ENCODE peak calls at places on chromosomes 13 and 19, in five cellular contexts. V, P, E, R and M are unnamed samples.

GRCh38 chr19:10219678-10220077 is 11.5 kb downstream of the S1PR2 start:
- DNase-seq in V (no peak), P (no peak), R (no peak), E (no peak), M (no peak)

GRCh38 chr13:25371608-25372274 is at the start of gene ATP8A2:
- DNase-seq in P (no peak), V (no peak), E (no peak), R (no peak), M (no peak)

GRCh38 chr19:7916908-7917291 is 2.3 kb downstream of the TGFBR3L start:
- DNase-seq in E (no peak), R (no peak), P (no peak), V (no peak), M (no peak)

GRCh38 chr19:58399903-58400637 is 4.6 kb downstream of the RNF225 start:
- DNase-seq in E (no peak), V (no peak), R (no peak), P (no peak), M (no peak)

GRCh38 chr19:6465663-6466062 is 1.6 kb downstream of the CRB3 start:
- DNase-seq in R (no peak), V (no peak), P (no peak), E (no peak), M (no peak)

GRCh38 chr19:45428385-45429231 is 4.9 kb upstream of the ERCC1 start:
- DNase-seq in P (peak), R (no peak), V (no peak), E (peak), M (no peak)

GRCh38 chr19:34428549-34429285 is 536 bp downstream of the UBA2 start:
- DNase-seq in P (peak), V (peak), E (peak), R (peak), M (no peak)

GRCh38 chr13:89307278-89307677 is 1636.1 kb downstream of the SLITRK5 start:
- DNase-seq in E (no peak), R (no peak), V (no peak), P (no peak), M (no peak)

GRCh38 chr19:33472696-33473624 is 48.6 kb downstream of the PEPD start:
- DNase-seq in P (peak), R (peak), V (no peak), E (no peak), M (peak)

GRCh38 chr19:15330801-15331418 is 1.4 kb downstream of the BRD4 start:
- DNase-seq in E (no peak), V (no peak), R (peak), P (peak), M (no peak)

GRCh38 chr13:89878904-89879303 is 1468.6 kb upstream of the MIR17HG start:
- DNase-seq in R (no peak), V (no peak), P (no peak), E (no peak), M (no peak)

GRCh38 chr19:10554760-10555612 is 10.8 kb downstream of the KRI1 start:
- DNase-seq in P (no peak), R (no peak), V (no peak), E (no peak), M (no peak)

GRCh38 chr19:37467608-37468090 is 405 bp upstream of the ZNF569 start:
- DNase-seq in E (no peak), R (no peak), V (no peak), P (no peak), M (no peak)

GRCh38 chr13:41811588-41812021 is 149.3 kb downstream of the VWA8 start:
- DNase-seq in E (no peak), P (no peak), R (no peak), V (no peak), M (no peak)

GRCh38 chr19:22144394-22144793 is 52.4 kb downstream of the ZNF676 start:
- DNase-seq in E (no peak), P (no peak), V (no peak), R (no peak), M (no peak)

GRCh38 chr19:10760268-10760944 is 42.5 kb downstream of the DNM2 start:
- DNase-seq in V (no peak), P (no peak), R (peak), E (no peak), M (no peak)

GRCh38 chr13:60260440-60260839 is 96.7 kb upstream of the DIAPH3 start:
- DNase-seq in R (no peak), P (no peak), V (no peak), E (no peak), M (no peak)

GRCh38 chr19:44142014-44142523 is 715 bp downstream of the ZNF234 start:
- DNase-seq in R (no peak), P (peak), V (no peak), E (peak), M (no peak)

GRCh38 chr13:21673592-21674270 is 2.9 kb downstream of the FGF9 start:
- DNase-seq in P (peak), V (no peak), R (peak), E (peak), M (no peak)

GRCh38 chr19:13621413-13621812 is 115.1 kb upstream of the CACNA1A start:
- DNase-seq in P (no peak), V (no peak), R (no peak), E (no peak), M (no peak)

GRCh38 chr19:53503126-53503525 is 34.8 kb upstream of the ZNF331 start:
- DNase-seq in R (no peak), P (no peak), E (no peak), V (no peak), M (no peak)

GRCh38 chr19:35078807-35079206 is 36.8 kb upstream of the FXYD3 start:
- DNase-seq in P (no peak), E (no peak), R (no peak), V (no peak), M (no peak)

GRCh38 chr13:30333601-30334000 is 26.2 kb upstream of the KATNAL1 start:
- DNase-seq in E (no peak), R (no peak), V (no peak), P (no peak), M (no peak)

GRCh38 chr19:55383789-55384575 is at the start of gene TMEM238:
- DNase-seq in P (peak), R (peak), E (peak), V (no peak), M (peak)
- TF ChIP-seq POLR2A in P (no peak), R (peak), E (no peak), V (no peak), M (no peak)

DNA sequence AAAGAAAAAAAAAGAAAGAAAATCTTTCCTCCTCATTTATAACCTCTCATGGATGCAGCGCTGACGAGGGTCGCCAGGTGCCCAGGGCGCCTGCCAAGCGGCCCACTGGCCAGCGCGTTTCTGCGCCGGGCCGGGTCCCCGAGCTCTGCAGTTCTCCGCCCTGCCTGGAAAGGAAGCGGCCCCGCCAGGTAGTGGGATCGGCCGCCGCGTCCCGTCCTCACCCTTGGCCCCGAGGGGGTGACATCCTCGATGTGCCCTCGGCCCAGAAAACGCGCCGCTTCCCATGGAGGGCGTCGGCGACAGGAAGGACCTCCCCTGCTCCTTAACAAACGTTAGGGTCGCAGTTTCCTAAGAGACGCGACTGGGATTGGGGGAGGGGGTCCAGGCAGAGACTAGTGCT is 56.9 kb downstream of the ZNF726 start:
- DNase-seq in R (no peak), P (no peak), V (no peak), E (no peak), M (no peak)
- TF ChIP-seq CTCF in R (no peak), P (no peak), V (no peak), E (no peak), M (no peak)

GRCh38 chr13:52452470-52452869 is 2.0 kb upstream of the VPS36 start:
- DNase-seq in V (no peak), E (no peak), R (no peak), P (no peak), M (no peak)

GRCh38 chr13:52454459-52454824 is 836 bp upstream of the CKAP2 start:
- DNase-seq in V (no peak), R (peak), E (no peak), P (peak), M (no peak)

GRCh38 chr13:52450793-52451116 is 321 bp upstream of the VPS36 start:
- DNase-seq in P (no peak), V (no peak), R (no peak), E (no peak), M (no peak)

GRCh38 chr13:52455677-52456041 is 381 bp downstream of the CKAP2 start:
- DNase-seq in V (peak), R (peak), P (peak), E (peak), M (peak)

DNA sequence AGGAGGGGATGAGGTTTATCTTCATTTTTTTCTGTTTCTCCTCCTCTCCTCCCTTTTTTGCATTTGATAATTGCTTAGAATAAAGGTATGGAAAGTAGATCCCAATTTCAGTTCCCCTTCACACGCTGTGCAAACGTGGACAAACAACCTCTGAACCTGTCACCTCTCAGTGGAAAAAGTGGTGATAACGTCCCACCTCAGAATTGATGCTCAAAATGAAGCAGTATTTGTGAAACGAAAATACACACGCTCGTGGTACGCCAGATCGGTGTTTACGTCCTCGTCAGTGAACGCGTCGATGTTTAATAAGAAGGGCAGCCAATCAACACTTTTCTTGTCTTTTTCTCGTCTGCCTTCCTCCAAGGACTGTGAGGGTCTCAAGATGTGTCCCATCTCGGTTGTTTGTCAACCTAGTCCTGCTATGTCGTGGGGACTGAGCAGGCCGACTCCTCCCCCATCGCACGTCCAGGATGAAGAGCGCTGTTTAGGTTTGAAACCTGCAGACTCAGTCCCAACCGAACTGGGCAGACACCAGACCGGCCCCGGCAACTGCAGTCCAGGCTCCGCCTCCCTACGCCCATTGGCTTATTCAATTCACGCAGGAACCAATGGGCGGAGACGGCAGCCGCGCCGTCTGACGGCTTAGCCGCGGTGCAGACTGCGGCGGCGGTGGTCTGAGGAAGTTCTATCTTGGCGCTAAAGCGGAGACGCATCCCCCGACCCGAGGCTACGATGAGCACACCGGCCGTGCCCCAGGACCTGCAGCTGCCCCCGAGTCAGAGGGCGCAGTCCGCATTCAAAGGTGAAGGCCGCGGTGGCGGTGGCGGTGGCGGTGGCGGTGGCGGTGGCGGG is at the start of gene CKAP2:
- DNase-seq in E (peak), V (peak), P (peak), R (peak), M (peak)
- TF ChIP-seq POLR2A in E (peak), V (peak), P (peak), R (peak), M (peak)

GRCh38 chr19:38717051-38717450 is 27.2 kb downstream of the CAPN12 start:
- DNase-seq in E (no peak), P (no peak), R (no peak), V (no peak), M (no peak)

GRCh38 chr19:38720559-38721236 is 23.6 kb downstream of the CAPN12 start:
- DNase-seq in R (no peak), V (no peak), P (no peak), E (no peak), M (no peak)

GRCh38 chr19:38717855-38718254 is 26.4 kb downstream of the CAPN12 start:
- DNase-seq in P (no peak), V (no peak), E (no peak), R (no peak), M (no peak)

GRCh38 chr19:38719761-38720558 is 24.3 kb downstream of the CAPN12 start:
- DNase-seq in V (no peak), E (no peak), P (no peak), R (no peak), M (no peak)

GRCh38 chr19:38718747-38719543 is 25.3 kb downstream of the CAPN12 start:
- DNase-seq in P (no peak), V (no peak), R (no peak), E (peak), M (no peak)
- TF ChIP-seq CTCF in P (peak), V (peak), R (no peak), E (peak), M (no peak)

DNA sequence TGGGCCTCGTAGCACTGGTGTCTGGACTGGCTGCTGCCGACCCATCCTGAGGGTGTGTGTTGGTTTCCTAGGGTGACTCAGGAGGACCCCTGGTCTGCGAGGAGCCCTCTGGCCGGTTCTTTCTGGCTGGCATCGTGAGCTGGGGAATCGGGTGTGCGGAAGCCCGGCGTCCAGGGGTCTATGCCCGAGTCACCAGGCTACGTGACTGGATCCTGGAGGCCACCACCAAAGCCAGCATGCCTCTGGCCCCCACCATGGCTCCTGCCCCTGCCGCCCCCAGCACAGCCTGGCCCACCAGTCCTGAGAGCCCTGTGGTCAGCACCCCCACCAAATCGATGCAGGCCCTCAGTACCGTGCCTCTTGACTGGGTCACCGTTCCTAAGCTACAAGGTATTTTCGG is 13.8 kb downstream of the TIMM13 start:
- DNase-seq in P (no peak), V (no peak), R (no peak), E (no peak), M (no peak)
- TF ChIP-seq POLR2A in P (no peak), V (no peak), R (no peak), E (no peak), M (no peak)

DNA sequence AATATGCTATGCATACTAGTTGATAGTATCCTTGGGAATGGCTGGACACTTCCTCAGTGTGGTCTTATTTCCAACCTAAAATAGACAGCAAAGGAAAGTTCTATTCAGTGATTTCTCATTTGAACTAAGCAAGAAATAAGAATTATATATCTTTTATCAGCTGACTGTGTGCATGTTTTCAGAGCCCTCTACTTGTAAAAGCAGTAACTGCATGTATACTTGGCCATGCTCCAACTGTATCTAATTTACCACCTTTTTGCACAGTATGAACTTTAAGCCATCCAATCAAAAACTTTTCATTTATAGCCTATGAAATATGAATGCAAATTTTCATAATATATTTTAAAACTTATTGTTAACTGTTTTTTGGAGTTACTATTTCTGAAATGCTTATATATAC is 136.4 kb upstream of the PCDH9 start:
- DNase-seq in R (no peak), E (no peak), V (no peak), P (peak), M (no peak)
- TF ChIP-seq CTCF in R (no peak), E (no peak), V (no peak), P (no peak), M (no peak)

DNA sequence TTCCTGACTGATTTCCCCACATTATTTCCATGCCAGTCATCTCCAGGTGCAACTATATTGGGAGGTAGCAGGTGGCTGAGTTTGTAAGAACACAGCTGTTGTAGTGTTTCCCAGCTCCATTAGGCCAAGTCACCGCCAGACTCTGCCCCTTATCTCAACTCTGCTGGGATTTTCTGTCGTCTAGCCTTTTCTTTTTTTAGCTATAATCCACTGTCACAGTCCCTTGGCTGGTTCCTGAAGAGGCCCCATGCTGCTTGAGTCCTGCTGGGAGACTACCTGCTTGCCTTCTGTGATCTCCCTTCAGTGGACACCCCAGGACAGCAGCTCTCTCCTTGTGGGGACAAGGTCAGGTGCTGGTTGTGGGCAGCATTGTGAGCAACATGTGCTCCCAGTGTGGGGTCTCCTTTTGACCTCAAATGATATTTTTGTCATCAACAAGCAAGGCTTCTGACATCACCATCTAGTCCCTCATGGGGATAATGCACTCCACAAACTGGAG is 195.0 kb upstream of the ATXN8OS start:
- DNase-seq in V (no peak), P (no peak), E (no peak), R (no peak), M (no peak)
- TF ChIP-seq POLR2A in V (no peak), P (no peak), E (no peak), R (no peak), M (no peak)

GRCh38 chr19:51098366-51099069 is 9.7 kb downstream of the CTU1 start:
- DNase-seq in P (peak), V (no peak), R (no peak), E (peak), M (no peak)

GRCh38 chr19:51097166-51097736 is 11.0 kb downstream of the CTU1 start:
- DNase-seq in E (peak), V (no peak), P (peak), R (peak), M (no peak)

GRCh38 chr19:51094696-51095279 is 12.1 kb upstream of the KLK14 start:
- DNase-seq in V (no peak), P (peak), E (no peak), R (no peak), M (no peak)

GRCh38 chr19:51097796-51098195 is 10.4 kb downstream of the CTU1 start:
- DNase-seq in R (no peak), E (no peak), V (no peak), P (no peak), M (no peak)

DNA sequence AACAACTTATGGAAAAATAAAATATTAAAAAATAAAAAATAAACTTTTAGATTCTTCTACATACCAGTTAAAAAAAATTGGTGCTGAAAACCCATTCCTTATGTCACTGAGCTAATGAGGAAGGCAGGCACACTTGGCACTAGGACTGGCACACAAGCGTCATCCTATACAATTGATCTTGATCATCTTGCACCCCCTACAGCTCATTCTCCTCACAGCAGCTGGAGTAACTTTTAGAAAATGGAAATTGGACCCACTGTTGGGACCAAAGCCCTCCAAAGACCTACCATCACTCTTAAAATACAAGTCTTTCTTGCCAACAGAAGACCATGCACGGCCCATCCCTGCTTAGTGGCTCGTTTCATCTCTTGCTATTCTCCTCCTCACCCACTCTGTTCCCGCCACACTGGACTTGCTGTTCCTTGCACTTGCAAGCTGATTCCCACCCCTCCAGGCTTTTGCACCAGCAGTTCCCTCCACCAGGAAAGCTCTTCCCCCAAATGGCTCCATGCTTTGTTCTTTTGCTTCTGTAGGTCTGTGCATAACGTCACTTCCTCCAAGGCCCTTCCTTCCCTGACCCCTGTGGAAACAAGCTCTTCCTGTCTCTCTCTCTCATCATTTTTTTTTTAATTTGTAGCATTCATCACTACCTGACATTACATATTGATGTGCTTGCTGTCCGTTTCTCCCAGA is 11.6 kb downstream of the CTU1 start:
- DNase-seq in E (no peak), V (no peak), R (no peak), P (no peak), M (no peak)
- TF ChIP-seq CTCF in E (no peak), V (no peak), R (no peak), P (no peak), M (no peak)